ENCODE peak calls at places on chromosomes 3 and 15, in eight cellular contexts. W is mesendoderm, X is body of pancreas, H is SJSA1, B is mammary epithelial cell, G is heart left ventricle, A is A549, D is Peyer's patch. L is an unnamed sample. For H3K4me1, the result is how much of the 10 kb centered on the place peaks cover.

GRCh38 chr15:98120561-98120960 is 160.1 kb downstream of the ARRDC4 start:
- DNase-seq in W (peak), X (no peak), H (no peak), B (peak), G (no peak), A (no peak), D (no peak), L (no peak)

GRCh38 chr15:95604634-95605036 is 725.9 kb upstream of the NR2F2 start:
- DNase-seq in W (no peak), X (no peak), H (no peak), B (no peak), G (no peak), A (no peak), D (no peak), L (no peak)

GRCh38 chr3:99747915-99748314 is 69.7 kb upstream of the CMSS1 start:
- DNase-seq in W (peak), X (no peak), H (no peak), B (peak), G (no peak), A (no peak), D (no peak), L (no peak)

GRCh38 chr3:145637105-145637504 is 523.9 kb downstream of the PLOD2 start:
- DNase-seq in W (no peak), X (no peak), H (no peak), B (no peak), G (no peak), A (no peak), D (no peak), L (no peak)

GRCh38 chr15:40266828-40267304 is 16.0 kb downstream of the ANKRD63 start:
- DNase-seq in W (peak), X (peak), H (peak), B (peak), G (no peak), A (peak), D (no peak), L (no peak)

GRCh38 chr15:26866298-26867198 is at the start of gene GABRA5:
- DNase-seq in W (peak), X (peak), H (no peak), B (no peak), G (no peak), A (peak), D (no peak), L (no peak)

GRCh38 chr3:36804295-36805055 is 40.1 kb upstream of the DCLK3 start:
- DNase-seq in W (peak), X (no peak), H (no peak), B (no peak), G (no peak), A (no peak), D (no peak), L (no peak)

GRCh38 chr3:194315965-194316361 is 35.2 kb downstream of the CPN2 start:
- DNase-seq in W (no peak), X (no peak), H (no peak), B (peak), G (no peak), A (no peak), D (no peak), L (no peak)

GRCh38 chr15:98671060-98672008 is 23.0 kb downstream of the IGF1R start:
- DNase-seq in W (peak), X (no peak), H (peak), B (no peak), G (no peak), A (no peak), D (no peak), L (no peak)

GRCh38 chr15:96851613-96852012 is 521.1 kb downstream of the NR2F2 start:
- DNase-seq in W (no peak), X (no peak), H (no peak), B (peak), G (no peak), A (no peak), D (no peak), L (no peak)

GRCh38 chr3:132256984-132257383 is 60.2 kb upstream of the ACP3 start:
- DNase-seq in W (peak), X (peak), H (no peak), B (peak), G (no peak), A (no peak), D (no peak), L (peak)

GRCh38 chr15:71424765-71425164 is 309.5 kb downstream of the THSD4 start:
- DNase-seq in W (no peak), X (no peak), H (no peak), B (no peak), G (no peak), A (no peak), D (no peak), L (no peak)

GRCh38 chr3:154122912-154123559 is 1.8 kb downstream of the ARHGEF26 start:
- DNase-seq in W (peak), X (peak), H (peak), B (no peak), G (no peak), A (no peak), D (no peak), L (peak)

GRCh38 chr15:61527836-61528589 is 298.9 kb upstream of the RORA start:
- DNase-seq in W (peak), X (no peak), H (no peak), B (peak), G (no peak), A (no peak), D (no peak), L (no peak)

GRCh38 chr15:34223904-34224596 is 766 bp upstream of the EMC4 start:
- DNase-seq in W (no peak), X (no peak), H (no peak), B (no peak), G (no peak), A (peak), D (no peak), L (peak)

GRCh38 chr3:150761831-150762661 is 923 bp downstream of the SIAH2 start:
- DNase-seq in W (peak), X (peak), H (peak), B (peak), G (peak), A (peak), D (peak), L (peak)

GRCh38 chr3:67384790-67385397 is 269.5 kb downstream of the SUCLG2 start:
- DNase-seq in W (peak), X (peak), H (no peak), B (peak), G (peak), A (peak), D (no peak), L (peak)

GRCh38 chr3:105613120-105613519 is 246.4 kb downstream of the ALCAM start:
- DNase-seq in W (peak), X (no peak), H (no peak), B (no peak), G (no peak), A (no peak), D (no peak), L (no peak)

GRCh38 chr3:71578045-71578730 is 5.3 kb downstream of the FOXP1 start:
- DNase-seq in W (no peak), X (no peak), H (no peak), B (peak), G (no peak), A (no peak), D (no peak), L (peak)

GRCh38 chr3:188439080-188439479 is 285.1 kb downstream of the LPP start:
- DNase-seq in W (no peak), X (no peak), H (no peak), B (no peak), G (no peak), A (no peak), D (peak), L (peak)

GRCh38 chr15:93109370-93110105 is 20.5 kb upstream of the RGMA start:
- DNase-seq in W (peak), X (no peak), H (no peak), B (no peak), G (no peak), A (no peak), D (no peak), L (no peak)

GRCh38 chr15:89401636-89402252 is 67.1 kb upstream of the POLG start:
- DNase-seq in W (no peak), X (no peak), H (peak), B (peak), G (no peak), A (peak), D (no peak), L (no peak)

GRCh38 chr3:134249935-134250716 is 533 bp downstream of the RYK start:
- DNase-seq in W (peak), X (peak), H (peak), B (peak), G (peak), A (peak), D (peak), L (peak)

GRCh38 chr15:71107501-71107815 is 7.8 kb upstream of the THSD4 start:
- DNase-seq in W (no peak), X (no peak), H (no peak), B (no peak), G (no peak), A (no peak), D (no peak), L (no peak)

GRCh38 chr3:24607281-24607680 is 112.6 kb upstream of the THRB start:
- DNase-seq in W (no peak), X (no peak), H (no peak), B (no peak), G (no peak), A (no peak), D (no peak), L (no peak)

GRCh38 chr15:94631608-94632007 is 400.2 kb downstream of the MCTP2 start:
- DNase-seq in W (no peak), X (no peak), H (no peak), B (no peak), G (no peak), A (no peak), D (no peak), L (no peak)

GRCh38 chr15:75348563-75349350 is 1.9 kb downstream of the NEIL1 start:
- DNase-seq in W (peak), X (peak), H (no peak), B (no peak), G (no peak), A (no peak), D (no peak), L (peak)

GRCh38 chr15:101675015-101675414 is 22.8 kb upstream of the TM2D3 start:
- DNase-seq in W (no peak), X (no peak), H (peak), B (peak), G (no peak), A (no peak), D (no peak), L (no peak)

GRCh38 chr3:129123314-129124060 is 1.9 kb upstream of the RAB43 start:
- DNase-seq in W (no peak), X (peak), H (no peak), B (peak), G (no peak), A (peak), D (peak), L (peak)

GRCh38 chr3:126287536-126288181 is 69.5 kb downstream of the KLF15 start:
- DNase-seq in W (peak), X (peak), H (peak), B (peak), G (peak), A (no peak), D (no peak), L (no peak)

GRCh38 chr3:72914383-72914782 is 26.5 kb downstream of the GXYLT2 start:
- DNase-seq in W (no peak), X (no peak), H (no peak), B (no peak), G (no peak), A (no peak), D (no peak), L (no peak)

GRCh38 chr3:98982336-98982735 is 80.8 kb upstream of the DCBLD2 start:
- DNase-seq in W (no peak), X (no peak), H (no peak), B (peak), G (no peak), A (no peak), D (no peak), L (no peak)

GRCh38 chr15:90001062-90001682 is at the start of gene ZNF710:
- DNase-seq in W (peak), X (peak), H (peak), B (peak), G (peak), A (peak), D (peak), L (peak)

GRCh38 chr15:73994912-73995622 is 551 bp downstream of the PML start:
- DNase-seq in W (peak), X (no peak), H (peak), B (peak), G (no peak), A (no peak), D (peak), L (no peak)

GRCh38 chr3:169116056-169116693 is 547.3 kb downstream of the MECOM start:
- DNase-seq in W (no peak), X (peak), H (no peak), B (no peak), G (no peak), A (no peak), D (no peak), L (peak)

GRCh38 chr15:32993285-32993684 is 201.2 kb downstream of the FMN1 start:
- DNase-seq in W (peak), X (no peak), H (no peak), B (no peak), G (no peak), A (no peak), D (no peak), L (no peak)

GRCh38 chr15:65049418-65049840 is 4.2 kb downstream of the SLC51B start:
- DNase-seq in W (peak), X (peak), H (no peak), B (peak), G (peak), A (peak), D (peak), L (peak)

GRCh38 chr15:42737529-42738328 is 801 bp upstream of the CDAN1 start:
- DNase-seq in W (peak), X (no peak), H (no peak), B (peak), G (no peak), A (no peak), D (no peak), L (peak)

GRCh38 chr15:60379466-60380274 is 18.1 kb downstream of the ANXA2 start:
- DNase-seq in W (peak), X (peak), H (peak), B (peak), G (no peak), A (no peak), D (no peak), L (peak)
- H3K4me1 ChIP-seq in W (under half), X (under half), H (half or more), B (half or more), G (half or more), A (half or more), D (under half), L (under half)

DNA sequence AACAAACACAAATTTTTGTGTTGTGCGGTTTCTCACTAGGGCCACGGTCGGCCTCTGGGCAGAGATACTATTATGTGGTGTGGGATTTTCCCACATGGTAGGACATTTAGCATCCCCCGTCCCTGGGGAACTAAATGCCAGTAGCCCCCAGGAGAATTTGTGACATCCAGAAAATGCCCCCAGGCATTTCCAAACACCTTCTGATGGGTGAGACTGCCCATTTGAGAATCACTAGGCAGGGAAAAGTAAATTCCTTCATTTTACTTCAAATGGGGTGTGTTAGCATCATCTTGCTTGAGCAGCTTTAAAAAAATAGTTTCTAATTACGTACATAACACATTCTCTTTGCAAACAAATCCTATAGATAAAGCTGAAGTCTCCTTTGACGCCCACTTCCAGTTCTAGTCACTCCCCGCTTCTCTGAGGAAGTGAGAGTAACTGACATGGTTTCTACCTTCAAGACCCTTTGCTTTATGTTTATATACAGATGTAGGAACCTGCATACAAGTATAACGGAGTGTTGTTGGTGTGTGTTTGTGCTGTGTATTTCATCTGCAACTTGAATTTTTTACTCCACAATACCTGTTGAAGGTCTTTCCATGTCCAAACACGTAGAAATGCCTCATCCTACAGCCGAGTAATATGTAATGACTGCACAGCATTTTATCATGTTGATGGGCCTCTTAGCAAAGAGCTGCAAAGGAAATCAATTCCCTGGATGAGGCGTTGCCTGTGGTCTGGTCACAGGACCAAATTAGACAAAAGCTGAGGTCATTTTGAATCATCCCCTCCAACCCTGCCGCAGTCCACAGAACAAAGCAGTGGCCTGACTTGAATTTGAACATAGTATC is 31.4 kb upstream of the ZBTB38 start:
- DNase-seq in W (no peak), X (no peak), H (peak), B (peak), G (no peak), A (no peak), D (no peak), L (no peak)
- H3K4me1 ChIP-seq in W (under half), X (under half), H (half or more), B (under half), G (under half), A (half or more), D (under half), L (under half)

GRCh38 chr3:12190221-12190807 is 31.6 kb upstream of the TIMP4 start:
- DNase-seq in W (no peak), X (no peak), H (no peak), B (no peak), G (no peak), A (no peak), D (no peak), L (no peak)

GRCh38 chr3:12190832-12191231 is 32.1 kb upstream of the TIMP4 start:
- DNase-seq in W (no peak), X (no peak), H (no peak), B (no peak), G (no peak), A (no peak), D (no peak), L (no peak)

GRCh38 chr3:12192655-12193484 is 34.2 kb upstream of the TIMP4 start:
- DNase-seq in W (no peak), X (no peak), H (no peak), B (no peak), G (no peak), A (no peak), D (no peak), L (no peak)

GRCh38 chr3:12192173-12192572 is 33.5 kb upstream of the TIMP4 start:
- DNase-seq in W (no peak), X (no peak), H (no peak), B (no peak), G (no peak), A (no peak), D (no peak), L (no peak)

DNA sequence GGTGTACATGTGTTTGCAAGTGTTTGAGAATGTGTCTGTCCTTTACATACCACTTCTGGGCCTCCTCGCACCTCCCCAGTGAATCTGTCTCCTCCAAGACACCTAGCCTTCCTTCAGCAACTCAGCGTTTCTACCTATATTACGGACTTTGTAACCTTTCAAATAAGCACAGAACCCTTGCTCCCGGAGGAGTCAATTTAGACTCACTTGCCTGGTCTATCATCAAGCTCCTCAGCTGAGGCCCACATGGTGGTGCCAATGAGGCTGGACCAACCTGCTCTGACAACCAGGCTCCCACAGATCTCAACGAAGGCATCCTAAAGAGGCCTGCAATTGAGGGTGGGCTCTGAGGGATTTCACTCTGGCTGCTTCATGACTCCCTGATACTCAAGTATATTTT is 32.8 kb upstream of the TIMP4 start:
- DNase-seq in W (no peak), X (no peak), H (no peak), B (no peak), G (no peak), A (no peak), D (no peak), L (peak)
- H3K4me1 ChIP-seq in W (under half), X (under half), H (half or more), B (half or more), G (under half), A (half or more), D (under half), L (under half)

DNA sequence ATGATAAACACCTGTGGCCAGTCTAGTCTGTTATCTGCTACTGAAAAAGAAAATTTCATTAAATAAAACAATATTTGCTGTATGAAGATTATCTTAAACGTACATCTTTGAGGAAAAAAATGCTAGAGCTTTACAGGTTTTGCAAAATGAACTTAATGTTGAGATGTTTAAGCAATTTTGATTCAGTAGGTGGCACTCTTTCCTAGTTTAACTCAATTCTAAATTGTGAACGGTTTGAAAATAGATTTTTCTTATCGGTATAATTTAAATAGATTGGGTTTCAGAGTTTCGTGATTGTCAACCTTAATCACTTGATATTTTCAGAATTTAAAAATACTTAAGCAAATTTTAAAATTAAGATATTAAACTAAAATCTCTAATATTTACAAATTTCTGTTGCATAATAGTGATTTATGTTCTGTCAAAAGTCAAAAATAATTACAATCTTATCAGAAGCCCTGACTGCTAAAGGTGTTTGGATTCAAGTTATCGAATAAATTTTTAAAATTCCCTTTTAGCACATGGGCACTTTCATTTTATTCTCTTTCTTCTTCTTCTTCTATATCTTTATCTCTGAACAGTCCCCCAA is 7.0 kb upstream of the RNF111 start:
- DNase-seq in W (no peak), X (no peak), H (no peak), B (no peak), G (no peak), A (peak), D (no peak), L (peak)
- H3K4me1 ChIP-seq in W (under half), X (under half), H (under half), B (under half), G (under half), A (under half), D (under half), L (under half)

GRCh38 chr15:51561271-51561670 is 61.3 kb downstream of the DMXL2 start:
- DNase-seq in W (peak), X (no peak), H (no peak), B (no peak), G (no peak), A (no peak), D (no peak), L (no peak)

DNA sequence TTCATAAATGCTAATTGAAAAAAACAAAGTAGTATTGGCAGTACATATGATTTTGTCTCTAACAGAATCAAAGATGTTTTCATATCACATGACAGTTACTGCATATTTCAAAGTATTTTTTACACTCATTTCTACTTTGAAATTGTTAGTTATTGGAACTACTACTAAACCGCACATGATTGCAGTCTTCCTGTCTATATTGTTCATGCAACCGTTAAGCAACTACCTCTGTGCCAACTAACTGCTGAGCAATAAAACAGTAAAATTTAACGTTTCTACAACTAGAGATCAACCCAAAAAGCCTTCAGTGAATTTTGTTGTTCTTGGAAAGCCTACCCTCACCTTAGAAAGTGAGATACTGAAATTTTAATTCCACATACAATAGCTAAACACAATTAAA is 64.2 kb downstream of the DMXL2 start:
- DNase-seq in W (no peak), X (no peak), H (no peak), B (no peak), G (no peak), A (no peak), D (no peak), L (no peak)
- H3K4me1 ChIP-seq in W (under half), X (under half), H (under half), B (under half), G (under half), A (under half), D (under half), L (under half)

L was measured in small intestine.